ENCODE peak calls at places on chromosomes 13 and 19, in eight cellular contexts. L is heart left ventricle, X is NB4, R is HepG2, S is K562, V is H54, F is body of pancreas, Q is tibial nerve. K is an unnamed sample.

GRCh38 chr19:42461700-42462324 is 19.1 kb upstream of the CXCL17 start:
- DNase-seq in R (peak; percentile 52), L (no peak), Q (no peak), F (no peak), S (no peak), X (no peak), V (no peak), K (no peak)

GRCh38 chr13:78993792-78994191 is 334.8 kb upstream of the OBI1 start:
- DNase-seq in S (no peak), F (no peak), R (no peak), V (no peak), X (no peak), Q (no peak), L (no peak), K (no peak)

GRCh38 chr19:53157601-53158000 is 1.3 kb downstream of the ZNF347 start:
- DNase-seq in F (peak; percentile 13), L (peak; percentile 23), V (no peak), Q (no peak), X (no peak), S (no peak), R (no peak), K (no peak)

GRCh38 chr13:39485314-39485700 is 117.7 kb downstream of the LHFPL6 start:
- DNase-seq in X (no peak), R (no peak), S (no peak), Q (no peak), V (no peak), F (no peak), L (no peak), K (no peak)

GRCh38 chr19:51271015-51271600 is 20.2 kb downstream of the SIGLECL1 start:
- DNase-seq in F (no peak), S (peak; percentile 31), L (no peak), X (peak; percentile 96), R (no peak), V (no peak), Q (no peak), K (no peak)

GRCh38 chr19:42352216-42352892 is 26.9 kb downstream of the MEGF8 start:
- DNase-seq in X (no peak), R (no peak), V (no peak), L (no peak), S (peak; percentile 26), Q (no peak), F (no peak), K (peak; percentile 24)

GRCh38 chr13:109500146-109500773 is 286.1 kb downstream of the IRS2 start:
- DNase-seq in S (no peak), F (no peak), L (no peak), R (no peak), Q (no peak), V (no peak), X (peak; percentile 38), K (no peak)

GRCh38 chr19:13226983-13227382 is 76.8 kb downstream of the IER2 start:
- DNase-seq in Q (no peak), S (no peak), F (no peak), V (no peak), L (no peak), R (no peak), X (no peak), K (no peak)

GRCh38 chr19:51016798-51017683 is 2.5 kb downstream of the KLK10 start:
- DNase-seq in S (peak; percentile 85), R (peak; percentile 31), Q (peak; percentile 21), V (no peak), F (peak; percentile 76), X (peak; percentile 66), L (peak; percentile 43), K (peak; percentile 71)

GRCh38 chr19:56507446-56508281 is at the start of gene ZNF471:
- DNase-seq in R (no peak), L (peak; percentile 99), F (peak; percentile 96), V (peak; percentile 100), X (peak; percentile 47), Q (peak; percentile 95), S (no peak), K (peak; percentile 82)

GRCh38 chr19:39144487-39145071 is 19.0 kb downstream of the PAK4 start:
- DNase-seq in R (no peak), X (no peak), L (no peak), V (no peak), F (no peak), Q (no peak), S (no peak), K (no peak)

GRCh38 chr13:37403776-37404497 is 194.6 kb downstream of the POSTN start:
- DNase-seq in S (no peak), V (no peak), L (no peak), X (no peak), F (no peak), Q (no peak), R (no peak), K (no peak)

GRCh38 chr19:17292301-17293074 is 10.7 kb downstream of the ABHD8 start:
- DNase-seq in V (peak; percentile 94), Q (peak; percentile 48), L (peak; percentile 70), S (peak; percentile 96), F (peak; percentile 51), R (peak; percentile 51), X (peak; percentile 88), K (peak; percentile 88)

GRCh38 chr19:7340959-7341837 is 7.5 kb upstream of the ARHGEF18 start:
- DNase-seq in X (peak; percentile 94), Q (peak; percentile 80), R (peak; percentile 73), V (peak; percentile 34), L (peak; percentile 81), F (peak; percentile 81), S (peak; percentile 46), K (peak; percentile 65)

GRCh38 chr19:7333198-7334118 is 15.3 kb upstream of the ARHGEF18 start:
- DNase-seq in L (peak; percentile 74), R (no peak), S (no peak), V (no peak), F (no peak), Q (no peak), X (no peak), K (no peak)

GRCh38 chr19:7342143-7342542 is 6.6 kb upstream of the ARHGEF18 start:
- DNase-seq in X (no peak), L (no peak), S (no peak), F (no peak), R (no peak), Q (no peak), V (no peak), K (no peak)

GRCh38 chr19:7336321-7336973 is 12.3 kb upstream of the ARHGEF18 start:
- DNase-seq in V (no peak), F (no peak), X (no peak), Q (no peak), L (no peak), R (no peak), S (no peak), K (no peak)

DNA sequence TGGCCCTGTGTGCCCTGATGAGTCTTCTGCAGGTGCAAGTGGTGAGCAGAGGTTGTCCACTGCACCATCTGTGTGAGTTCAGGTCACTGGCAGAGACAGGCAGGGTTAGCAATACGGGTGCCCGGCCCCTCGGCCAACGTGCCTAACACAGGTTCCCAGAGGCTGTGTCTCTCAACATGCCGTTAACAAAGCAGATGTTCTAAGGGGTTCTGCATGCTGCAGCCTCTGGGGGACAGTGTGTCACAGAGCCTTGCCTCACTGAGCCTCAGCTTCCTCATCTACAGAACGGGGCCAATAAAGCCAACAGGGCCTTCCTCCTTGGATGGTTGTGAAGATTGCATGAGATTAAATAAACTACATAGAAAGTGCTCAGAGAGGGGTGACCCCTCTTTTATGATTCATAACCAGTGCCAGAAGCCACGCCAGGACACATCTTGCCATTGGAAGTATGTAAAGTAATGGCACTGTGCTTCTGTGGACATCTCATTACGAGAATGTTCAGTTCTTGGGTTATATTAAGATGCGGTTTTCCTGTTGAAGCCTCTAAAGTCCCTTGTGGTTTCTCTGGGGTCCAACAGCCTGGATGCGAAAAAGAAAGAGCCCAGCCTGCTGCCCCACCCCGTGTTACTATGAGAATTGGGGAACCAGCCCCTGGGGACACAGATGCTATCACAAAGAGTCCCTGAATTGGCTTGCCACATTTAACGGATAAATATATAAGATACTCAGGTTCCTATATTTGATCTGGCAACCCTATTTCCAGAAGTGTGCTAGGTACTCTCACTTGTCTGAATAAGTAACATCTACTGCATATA is 11.2 kb upstream of the ARHGEF18 start:
- DNase-seq in Q (no peak), F (no peak), S (no peak), L (no peak), X (peak; percentile 100), V (no peak), R (no peak), K (no peak)
- TF ChIP-seq POLR2A in Q (no peak), F (no peak), S (no peak), L (no peak), X (no peak), V (no peak), R (no peak), K (no peak)

DNA sequence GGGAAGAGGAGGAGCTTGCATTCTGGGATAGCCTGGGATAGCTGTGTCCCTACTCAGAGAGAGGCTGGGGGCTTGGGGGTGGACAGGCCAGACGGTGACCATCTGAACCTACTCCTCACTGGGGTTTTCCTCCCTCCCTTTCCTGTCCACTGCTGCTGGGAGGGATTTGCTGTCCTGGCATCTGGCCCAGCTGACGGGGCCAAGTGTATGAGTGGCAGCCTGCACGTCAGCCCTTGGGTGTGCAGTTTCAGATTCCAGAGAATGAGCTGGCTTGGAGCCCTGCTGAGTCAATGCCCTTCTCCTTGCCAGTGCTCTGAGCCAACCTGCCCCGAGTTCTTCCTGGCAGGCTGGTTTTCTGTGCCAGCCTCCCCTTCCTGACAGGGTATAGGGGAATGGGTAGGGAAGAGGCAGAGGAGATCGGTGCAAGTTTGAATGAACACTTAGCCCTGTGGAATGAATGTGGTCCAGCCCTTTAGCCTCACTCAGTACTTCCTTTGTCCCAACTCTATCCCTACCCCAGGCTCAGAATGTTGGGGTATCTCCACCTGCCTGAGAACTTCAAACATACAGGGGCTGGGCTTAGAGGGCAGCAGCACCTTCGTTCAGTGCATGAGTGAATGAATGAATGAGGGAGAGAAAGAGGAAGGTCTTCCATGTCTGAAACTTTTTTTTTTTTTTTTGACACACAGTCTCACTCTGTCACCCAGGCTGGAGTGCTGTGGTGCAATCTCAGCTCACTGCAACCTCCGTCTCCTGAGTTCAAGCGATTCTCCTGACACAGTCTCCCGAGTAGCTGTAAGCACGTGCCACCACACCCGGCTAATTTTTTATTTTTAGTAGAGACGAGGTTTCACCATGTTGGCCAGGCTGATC is 1.8 kb upstream of the ANGPTL4 start:
- DNase-seq in X (peak; percentile 44), V (peak; percentile 94), Q (peak; percentile 86), R (peak; percentile 83), F (peak; percentile 100), L (peak; percentile 93), S (no peak), K (peak; percentile 62)
- TF ChIP-seq POLR2A in X (no peak), V (no peak), Q (no peak), R (no peak), F (no peak), L (no peak), S (no peak), K (peak; percentile 33)

GRCh38 chr19:58150328-58150921 is at the start of gene ZNF329:
- DNase-seq in X (peak; percentile 85), Q (peak; percentile 33), V (peak; percentile 99), L (peak; percentile 89), R (peak; percentile 66), F (peak; percentile 82), S (peak; percentile 94), K (peak; percentile 92)
- TF ChIP-seq POLR2A in X (peak; percentile 49), Q (no peak), V (peak; percentile 97), L (peak; percentile 70), R (peak; percentile 46), F (no peak), S (peak; percentile 74), K (peak; percentile 60)

DNA sequence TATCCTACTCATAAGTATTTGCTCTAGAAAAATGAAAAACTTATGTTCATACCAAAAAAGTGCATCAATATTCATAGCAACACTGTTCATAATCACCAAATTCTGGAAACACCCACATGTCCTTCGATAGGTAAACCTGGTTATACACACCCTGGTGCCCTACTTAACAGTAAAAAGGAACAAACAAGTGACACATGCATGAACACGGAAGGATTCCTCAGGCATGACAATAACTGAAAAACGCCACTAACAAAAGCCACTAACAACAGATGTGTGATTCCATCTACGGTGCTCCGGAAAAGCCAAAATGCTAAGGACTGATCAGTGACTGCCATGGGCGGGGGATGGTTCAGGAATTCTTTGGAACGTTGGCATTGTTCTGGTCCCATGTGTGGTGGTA is 65.5 kb downstream of the STK24 start:
- DNase-seq in Q (no peak), F (no peak), X (no peak), R (no peak), S (no peak), L (no peak), V (no peak), K (no peak)
- TF ChIP-seq POLR2A in Q (no peak), F (no peak), X (no peak), R (no peak), S (no peak), L (no peak), V (no peak), K (no peak)